ENCODE peak calls at places on chromosomes 12 and 14, in seven cellular contexts. One of them, this sample, is unnamed.
A peak's percentile ranks its signal among the peaks of the same experiment; 100 is the strongest.

GRCh38 chr14:105069887-105070759 is 4.9 kb upstream of the GPR132 start:
- DNase-seq in Karpas-422: no peak
- DNase-seq in osteoblast: peak; percentile 93
- DNase-seq in PC-3: no peak
- DNase-seq in MM.1S: no peak
- DNase-seq in OCI-LY7: no peak
- DNase-seq in astrocyte: no peak
- DNase-seq in this sample: no peak

GRCh38 chr12:27814851-27815591 is 35.0 kb upstream of the MANSC4 start:
- DNase-seq in Karpas-422: no peak
- DNase-seq in osteoblast: no peak
- DNase-seq in PC-3: no peak
- DNase-seq in MM.1S: no peak
- DNase-seq in OCI-LY7: no peak
- DNase-seq in astrocyte: no peak
- DNase-seq in this sample: no peak

GRCh38 chr12:30706476-30706875 is 10.8 kb upstream of the IPO8 start:
- DNase-seq in Karpas-422: no peak
- DNase-seq in osteoblast: no peak
- DNase-seq in PC-3: peak; percentile 32
- DNase-seq in MM.1S: no peak
- DNase-seq in OCI-LY7: no peak
- DNase-seq in astrocyte: no peak
- DNase-seq in this sample: no peak

GRCh38 chr12:26233620-26234019 is 38.2 kb downstream of the SSPN start:
- DNase-seq in Karpas-422: no peak
- DNase-seq in osteoblast: no peak
- DNase-seq in PC-3: no peak
- DNase-seq in MM.1S: no peak
- DNase-seq in OCI-LY7: no peak
- DNase-seq in astrocyte: peak; percentile 60
- DNase-seq in this sample: no peak

GRCh38 chr12:113299619-113300237 is 35.2 kb downstream of the SLC8B1 start:
- DNase-seq in Karpas-422: no peak
- DNase-seq in osteoblast: peak; percentile 99
- DNase-seq in PC-3: peak; percentile 94
- DNase-seq in MM.1S: no peak
- DNase-seq in OCI-LY7: no peak
- DNase-seq in astrocyte: peak; percentile 79
- DNase-seq in this sample: no peak

GRCh38 chr12:67981236-67982164 is 7.7 kb upstream of the IFNG-AS1 start:
- DNase-seq in Karpas-422: no peak
- DNase-seq in osteoblast: peak; percentile 64
- DNase-seq in PC-3: peak; percentile 87
- DNase-seq in MM.1S: no peak
- DNase-seq in OCI-LY7: no peak
- DNase-seq in astrocyte: peak; percentile 95
- DNase-seq in this sample: no peak

GRCh38 chr12:74953697-74954096 is 255.9 kb downstream of the KCNC2 start:
- DNase-seq in Karpas-422: no peak
- DNase-seq in osteoblast: no peak
- DNase-seq in PC-3: no peak
- DNase-seq in MM.1S: no peak
- DNase-seq in OCI-LY7: no peak
- DNase-seq in astrocyte: no peak
- DNase-seq in this sample: no peak

GRCh38 chr14:91332448-91333059 is 85.1 kb downstream of the CCDC88C start:
- DNase-seq in Karpas-422: no peak
- DNase-seq in osteoblast: peak; percentile 29
- DNase-seq in PC-3: no peak
- DNase-seq in MM.1S: no peak
- DNase-seq in OCI-LY7: no peak
- DNase-seq in astrocyte: no peak
- DNase-seq in this sample: no peak

GRCh38 chr14:32497233-32497632 is 168.1 kb downstream of the AKAP6 start:
- DNase-seq in Karpas-422: no peak
- DNase-seq in osteoblast: no peak
- DNase-seq in PC-3: no peak
- DNase-seq in MM.1S: no peak
- DNase-seq in OCI-LY7: no peak
- DNase-seq in astrocyte: no peak
- DNase-seq in this sample: no peak

GRCh38 chr12:84247931-84248330 is 664.7 kb downstream of the SLC6A15 start:
- DNase-seq in Karpas-422: no peak
- DNase-seq in osteoblast: no peak
- DNase-seq in PC-3: peak; percentile 58
- DNase-seq in MM.1S: no peak
- DNase-seq in OCI-LY7: no peak
- DNase-seq in astrocyte: no peak
- DNase-seq in this sample: no peak
- H4K20me1 ChIP-seq in Karpas-422: no peaks in the 10 kb centered on the region
- H4K20me1 ChIP-seq in osteoblast: no peaks in the 10 kb centered on the region
- H4K20me1 ChIP-seq in PC-3: no peaks in the 10 kb centered on the region
- H4K20me1 ChIP-seq in MM.1S: no peaks in the 10 kb centered on the region
- H4K20me1 ChIP-seq in OCI-LY7: no peaks in the 10 kb centered on the region
- H4K20me1 ChIP-seq in astrocyte: no peaks in the 10 kb centered on the region
- H4K20me1 ChIP-seq in this sample: no peaks in the 10 kb centered on the region

GRCh38 chr14:58078471-58078870 is 73.5 kb downstream of the ARMH4 start:
- DNase-seq in Karpas-422: no peak
- DNase-seq in osteoblast: no peak
- DNase-seq in PC-3: no peak
- DNase-seq in MM.1S: no peak
- DNase-seq in OCI-LY7: no peak
- DNase-seq in astrocyte: peak; percentile 36
- DNase-seq in this sample: no peak
- H3K27ac ChIP-seq in Karpas-422: no peak overlapping the region
- H3K27ac ChIP-seq in osteoblast: peak overlapping the region; percentile 67
- H3K27ac ChIP-seq in PC-3: no peak overlapping the region
- H3K27ac ChIP-seq in MM.1S: no peak overlapping the region
- H3K27ac ChIP-seq in OCI-LY7: no peak overlapping the region
- H3K27ac ChIP-seq in astrocyte: peak overlapping the region; percentile 95
- H3K27ac ChIP-seq in this sample: no peak overlapping the region

DNA sequence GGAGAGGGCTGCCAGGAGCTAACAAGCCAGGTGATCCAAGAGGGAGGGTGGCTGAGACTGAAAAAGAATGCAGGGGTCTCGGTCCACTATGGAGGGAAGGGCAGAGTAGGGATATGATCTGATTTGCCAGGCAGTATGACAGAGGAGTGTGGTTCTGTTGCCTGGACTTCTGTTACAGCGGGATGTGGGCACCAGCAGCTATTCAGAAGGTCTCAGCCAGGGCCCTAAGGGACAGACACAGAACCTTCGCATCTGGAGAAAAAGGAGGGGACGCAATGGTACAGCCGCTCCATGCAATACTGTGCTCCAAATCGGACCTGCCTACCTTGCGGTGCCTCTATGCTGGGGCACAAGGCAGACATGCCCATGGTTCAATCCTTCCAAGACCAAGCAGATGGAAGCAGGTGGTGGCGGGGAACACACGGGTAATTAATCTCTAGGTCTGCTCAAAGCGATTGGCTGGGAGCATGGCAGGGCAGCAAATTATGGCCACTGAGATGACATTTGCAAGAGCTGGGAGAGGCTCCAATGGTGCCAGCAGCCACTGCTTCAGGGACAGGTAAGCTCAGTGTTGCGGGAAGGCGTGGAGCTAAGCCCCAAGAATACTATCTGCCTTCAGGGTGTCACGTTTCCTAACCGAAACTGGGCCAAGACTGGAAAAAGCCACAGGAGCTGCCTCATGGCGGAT is 185.5 kb downstream of the FOXN3 start:
- DNase-seq in Karpas-422: no peak
- DNase-seq in osteoblast: no peak
- DNase-seq in PC-3: no peak
- DNase-seq in MM.1S: no peak
- DNase-seq in OCI-LY7: no peak
- DNase-seq in astrocyte: no peak
- DNase-seq in this sample: no peak
- H4K20me1 ChIP-seq in Karpas-422: no peaks in the 10 kb centered on the region
- H4K20me1 ChIP-seq in osteoblast: peaks cover 5% of the 10 kb centered on the region
- H4K20me1 ChIP-seq in PC-3: no peaks in the 10 kb centered on the region
- H4K20me1 ChIP-seq in MM.1S: no peaks in the 10 kb centered on the region
- H4K20me1 ChIP-seq in OCI-LY7: no peaks in the 10 kb centered on the region
- H4K20me1 ChIP-seq in astrocyte: peaks cover 62% of the 10 kb centered on the region
- H4K20me1 ChIP-seq in this sample: peaks cover 3% of the 10 kb centered on the region

GRCh38 chr14:55272415-55272786 is 1.2 kb downstream of the FBXO34 start:
- DNase-seq in Karpas-422: peak; percentile 67
- DNase-seq in osteoblast: no peak
- DNase-seq in PC-3: no peak
- DNase-seq in MM.1S: no peak
- DNase-seq in OCI-LY7: no peak
- DNase-seq in astrocyte: no peak
- DNase-seq in this sample: no peak
- H3K27ac ChIP-seq in Karpas-422: peak overlapping the region; percentile 48
- H3K27ac ChIP-seq in osteoblast: peak overlapping the region; percentile 90
- H3K27ac ChIP-seq in PC-3: no peak overlapping the region
- H3K27ac ChIP-seq in MM.1S: peak overlapping the region; percentile 63
- H3K27ac ChIP-seq in OCI-LY7: peak overlapping the region; percentile 58
- H3K27ac ChIP-seq in astrocyte: peak overlapping the region; percentile 88
- H3K27ac ChIP-seq in this sample: peak overlapping the region; percentile 86

DNA sequence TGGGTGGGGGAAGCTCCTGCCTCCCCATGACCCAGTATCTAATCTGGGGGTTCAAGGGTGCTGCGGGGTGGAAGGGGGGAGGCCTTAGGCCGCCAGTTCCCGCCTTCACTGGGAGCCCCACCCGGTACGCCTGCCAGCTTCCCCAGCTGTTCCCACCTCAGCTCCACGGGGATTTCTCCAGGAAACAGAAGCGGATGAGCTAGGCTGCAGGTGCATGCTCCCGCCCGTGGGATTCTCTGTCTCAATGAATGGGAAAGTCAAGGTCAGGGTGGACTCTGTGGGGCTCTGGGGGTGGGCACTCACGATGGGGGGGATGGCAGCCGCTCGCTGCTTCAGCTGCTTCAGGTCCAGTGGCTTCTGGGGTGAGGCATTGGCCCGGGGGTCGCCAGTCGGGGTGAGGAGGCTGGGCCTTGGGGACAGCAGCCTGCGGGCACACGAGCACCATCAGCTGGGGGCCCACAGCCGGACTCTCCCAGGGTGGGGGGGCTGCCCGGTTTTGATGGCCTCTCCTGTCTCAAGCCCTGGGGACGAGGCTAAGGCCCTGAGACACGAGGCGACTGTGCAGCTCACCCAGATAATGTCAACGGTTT is 68.6 kb downstream of the RFLNA start:
- DNase-seq in Karpas-422: no peak
- DNase-seq in osteoblast: no peak
- DNase-seq in PC-3: no peak
- DNase-seq in MM.1S: no peak
- DNase-seq in OCI-LY7: no peak
- DNase-seq in astrocyte: no peak
- DNase-seq in this sample: no peak
- H4K20me1 ChIP-seq in Karpas-422: peaks cover under 1% of the 10 kb centered on the region
- H4K20me1 ChIP-seq in osteoblast: peaks cover 72% of the 10 kb centered on the region
- H4K20me1 ChIP-seq in PC-3: peaks cover 70% of the 10 kb centered on the region
- H4K20me1 ChIP-seq in MM.1S: no peaks in the 10 kb centered on the region
- H4K20me1 ChIP-seq in OCI-LY7: no peaks in the 10 kb centered on the region
- H4K20me1 ChIP-seq in astrocyte: peaks cover 98% of the 10 kb centered on the region
- H4K20me1 ChIP-seq in this sample: peaks cover 39% of the 10 kb centered on the region

DNA sequence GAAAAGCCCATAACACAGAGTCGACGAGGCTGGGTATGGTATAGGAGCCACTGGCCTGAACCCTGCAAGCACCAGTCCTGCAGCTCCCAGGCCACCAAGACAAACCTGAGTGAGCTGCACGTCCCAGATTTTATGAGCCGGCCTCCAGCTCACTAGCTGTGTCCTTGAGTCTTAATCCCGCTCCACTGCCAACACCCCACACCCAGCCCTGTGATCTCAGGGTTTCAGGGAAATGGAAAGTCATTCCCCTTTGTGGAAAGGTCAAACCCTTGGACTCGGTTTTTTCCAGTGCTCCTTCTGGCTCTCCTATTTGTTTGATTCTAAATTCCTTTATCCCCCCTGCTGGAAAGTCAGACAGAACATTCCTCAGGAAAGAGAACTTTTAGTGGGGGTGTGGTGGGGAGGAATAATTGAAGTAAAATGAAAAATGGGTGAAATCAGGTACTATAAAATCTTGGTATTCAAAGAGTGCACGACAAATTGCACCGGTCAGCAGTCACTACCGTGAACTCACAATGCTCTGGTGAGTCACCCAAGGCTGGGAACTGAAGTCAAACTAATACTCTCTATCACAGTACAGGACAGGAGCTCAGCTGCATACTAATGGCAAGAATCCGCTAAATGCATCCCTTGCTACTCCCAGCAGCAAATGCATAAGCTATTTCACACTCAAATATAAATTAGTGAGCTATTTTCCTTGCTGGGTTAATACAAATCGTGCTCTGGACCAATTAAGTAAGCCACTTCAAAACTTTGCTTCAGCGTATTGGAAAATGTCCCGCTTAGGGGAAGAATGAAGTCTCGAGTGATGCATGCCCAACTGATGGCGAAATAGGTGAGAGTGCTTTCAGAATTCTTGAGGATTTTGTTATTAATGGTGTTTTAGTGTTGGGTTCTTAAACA is 9.0 kb downstream of the PITPNM2 start:
- DNase-seq in Karpas-422: no peak
- DNase-seq in osteoblast: no peak
- DNase-seq in PC-3: peak; percentile 73
- DNase-seq in MM.1S: no peak
- DNase-seq in OCI-LY7: no peak
- DNase-seq in astrocyte: peak; percentile 90
- DNase-seq in this sample: no peak
- H3K27ac ChIP-seq in Karpas-422: no peak overlapping the region
- H3K27ac ChIP-seq in osteoblast: peak overlapping the region; percentile 67
- H3K27ac ChIP-seq in PC-3: peak overlapping the region; percentile 45
- H3K27ac ChIP-seq in MM.1S: no peak overlapping the region
- H3K27ac ChIP-seq in OCI-LY7: no peak overlapping the region
- H3K27ac ChIP-seq in astrocyte: peak overlapping the region; percentile 51
- H3K27ac ChIP-seq in this sample: peak overlapping the region; percentile 52

DNA sequence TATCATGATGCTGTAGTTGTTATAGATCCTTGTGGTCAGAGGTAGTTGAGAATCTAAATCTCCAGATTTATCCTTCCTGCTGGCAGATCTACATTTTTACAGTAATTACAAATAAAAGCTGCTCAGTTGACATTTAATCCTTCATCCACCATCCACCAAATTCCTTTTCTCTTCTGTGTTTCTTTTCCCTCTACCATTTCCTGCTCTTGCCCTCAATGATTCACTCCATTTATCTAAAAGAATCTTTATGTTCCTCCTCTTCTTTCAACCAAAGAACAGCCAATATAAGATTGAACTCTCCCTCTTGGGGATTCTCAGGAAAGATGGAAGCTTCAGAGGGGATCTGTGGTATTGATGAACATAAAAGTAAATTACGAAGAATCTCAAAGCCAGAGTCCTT is 4.4 kb downstream of the MAP4K5 start:
- DNase-seq in Karpas-422: no peak
- DNase-seq in osteoblast: peak; percentile 68
- DNase-seq in PC-3: peak; percentile 69
- DNase-seq in MM.1S: no peak
- DNase-seq in OCI-LY7: no peak
- DNase-seq in astrocyte: peak; percentile 75
- DNase-seq in this sample: no peak
- H4K20me1 ChIP-seq in Karpas-422: peaks cover 4% of the 10 kb centered on the region
- H4K20me1 ChIP-seq in osteoblast: peaks cover 20% of the 10 kb centered on the region
- H4K20me1 ChIP-seq in PC-3: peaks cover 56% of the 10 kb centered on the region
- H4K20me1 ChIP-seq in MM.1S: no peaks in the 10 kb centered on the region
- H4K20me1 ChIP-seq in OCI-LY7: peaks cover 24% of the 10 kb centered on the region
- H4K20me1 ChIP-seq in astrocyte: peaks cover 57% of the 10 kb centered on the region
- H4K20me1 ChIP-seq in this sample: peaks cover 48% of the 10 kb centered on the region

DNA sequence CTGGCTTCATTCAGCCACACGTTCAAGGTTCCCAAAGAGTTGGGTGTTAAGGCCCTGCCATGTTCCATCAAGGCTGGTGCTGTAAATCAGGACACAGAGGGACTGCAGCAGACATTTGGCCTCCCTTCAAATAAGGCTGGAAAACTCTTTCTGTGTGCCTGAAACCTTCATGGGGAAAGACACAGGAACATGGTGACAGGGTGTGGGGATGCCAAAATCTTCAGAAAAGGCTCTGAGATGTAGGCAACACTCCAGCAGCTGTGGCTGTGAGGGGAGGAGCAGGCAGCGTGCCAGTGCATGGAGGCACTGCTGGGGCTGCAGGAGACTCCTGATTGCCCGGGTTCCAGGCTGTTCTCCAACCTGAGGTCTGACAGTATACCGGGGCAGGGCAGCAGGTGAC is 15.0 kb downstream of the POMT2 start:
- DNase-seq in Karpas-422: no peak
- DNase-seq in osteoblast: no peak
- DNase-seq in PC-3: no peak
- DNase-seq in MM.1S: no peak
- DNase-seq in OCI-LY7: no peak
- DNase-seq in astrocyte: no peak
- DNase-seq in this sample: no peak
- H3K27ac ChIP-seq in Karpas-422: no peak overlapping the region
- H3K27ac ChIP-seq in osteoblast: no peak overlapping the region
- H3K27ac ChIP-seq in PC-3: no peak overlapping the region
- H3K27ac ChIP-seq in MM.1S: no peak overlapping the region
- H3K27ac ChIP-seq in OCI-LY7: no peak overlapping the region
- H3K27ac ChIP-seq in astrocyte: no peak overlapping the region
- H3K27ac ChIP-seq in this sample: no peak overlapping the region